ENCODE peak calls at places on chromosomes 12 and 14, in nine cellular contexts. W, R, C, S, M, N, E, X and K are unnamed samples.

GRCh38 chr14:80456200-80456599 is 244.9 kb upstream of the DIO2 start:
- DNase-seq in W (no peak), R (no peak), C (no peak), S (no peak), M (no peak), N (no peak), E (no peak), X (peak), K (no peak)

GRCh38 chr14:95835331-95835730 is 41.3 kb upstream of the TUNAR start:
- DNase-seq in W (no peak), R (no peak), C (no peak), S (no peak), M (no peak), N (no peak), E (no peak), X (peak), K (no peak)

GRCh38 chr12:95481072-95481471 is 7.1 kb downstream of the METAP2 start:
- DNase-seq in W (no peak), R (no peak), C (no peak), S (no peak), M (no peak), N (no peak), E (no peak), X (no peak), K (no peak)

GRCh38 chr12:80936353-80936641 is 1.4 kb downstream of the LIN7A start:
- DNase-seq in W (no peak), R (no peak), C (peak), S (no peak), M (no peak), N (no peak), E (no peak), X (no peak), K (no peak)

GRCh38 chr12:120230326-120230973 is 29.5 kb upstream of the RPLP0 start:
- DNase-seq in W (peak), R (no peak), C (peak), S (peak), M (peak), N (no peak), E (peak), X (peak), K (peak)

GRCh38 chr12:68121143-68121542 is 38.4 kb downstream of the IFNG start:
- DNase-seq in W (no peak), R (no peak), C (no peak), S (no peak), M (no peak), N (no peak), E (no peak), X (no peak), K (no peak)

GRCh38 chr12:20097561-20097960 is 270.8 kb upstream of the PDE3A start:
- DNase-seq in W (no peak), R (no peak), C (no peak), S (no peak), M (no peak), N (no peak), E (no peak), X (peak), K (no peak)

GRCh38 chr14:90412058-90412457 is 15.2 kb downstream of the CALM1 start:
- DNase-seq in W (no peak), R (no peak), C (no peak), S (no peak), M (no peak), N (no peak), E (no peak), X (no peak), K (no peak)

GRCh38 chr12:1083888-1084262 is 92.9 kb downstream of the ERC1 start:
- DNase-seq in W (no peak), R (no peak), C (peak), S (no peak), M (no peak), N (no peak), E (no peak), X (peak), K (peak)

GRCh38 chr14:103483600-103483999 is 39.0 kb downstream of the CKB start:
- DNase-seq in W (no peak), R (no peak), C (no peak), S (peak), M (no peak), N (no peak), E (no peak), X (peak), K (no peak)

GRCh38 chr14:39175445-39176262 is 600 bp downstream of the PNN start:
- DNase-seq in W (peak), R (no peak), C (peak), S (peak), M (no peak), N (no peak), E (no peak), X (peak), K (no peak)

GRCh38 chr12:98066251-98066650 is 449.1 kb upstream of the TMPO start:
- DNase-seq in W (no peak), R (no peak), C (no peak), S (no peak), M (no peak), N (no peak), E (no peak), X (no peak), K (no peak)

GRCh38 chr14:22339277-22339676 is 249.7 kb downstream of the DAD1 start:
- DNase-seq in W (peak), R (peak), C (peak), S (no peak), M (peak), N (no peak), E (peak), X (peak), K (no peak)

GRCh38 chr14:63468273-63468672 is 74.9 kb downstream of the PPP2R5E start:
- DNase-seq in W (no peak), R (no peak), C (no peak), S (no peak), M (no peak), N (no peak), E (no peak), X (no peak), K (no peak)

GRCh38 chr14:100526632-100527031 is 60.6 kb downstream of the BEGAIN start:
- DNase-seq in W (no peak), R (no peak), C (no peak), S (no peak), M (no peak), N (no peak), E (no peak), X (peak), K (no peak)

GRCh38 chr14:56102901-56103409 is 15.3 kb upstream of the PELI2 start:
- DNase-seq in W (no peak), R (no peak), C (no peak), S (no peak), M (no peak), N (no peak), E (no peak), X (no peak), K (no peak)

GRCh38 chr14:23492618-23493272 is 23.2 kb downstream of the NGDN start:
- DNase-seq in W (no peak), R (no peak), C (no peak), S (no peak), M (no peak), N (no peak), E (no peak), X (peak), K (no peak)

GRCh38 chr14:103445783-103446182 is 60.6 kb downstream of the MARK3 start:
- DNase-seq in W (no peak), R (no peak), C (no peak), S (no peak), M (no peak), N (no peak), E (no peak), X (no peak), K (no peak)

GRCh38 chr12:40469736-40470135 is 222.5 kb upstream of the CNTN1 start:
- DNase-seq in W (no peak), R (no peak), C (no peak), S (no peak), M (no peak), N (no peak), E (no peak), X (no peak), K (no peak)

GRCh38 chr12:106078358-106079025 is 60.3 kb downstream of the NUAK1 start:
- DNase-seq in W (no peak), R (no peak), C (no peak), S (peak), M (peak), N (no peak), E (peak), X (peak), K (no peak)

GRCh38 chr12:15155271-15155670 is 65.9 kb downstream of the RERG start:
- DNase-seq in W (no peak), R (no peak), C (no peak), S (no peak), M (no peak), N (no peak), E (no peak), X (no peak), K (no peak)

GRCh38 chr12:7555752-7556151 is 52.2 kb upstream of the CD163 start:
- DNase-seq in W (peak), R (no peak), C (peak), S (peak), M (no peak), N (no peak), E (no peak), X (peak), K (no peak)

GRCh38 chr12:62332598-62332997 is 72.4 kb downstream of the USP15 start:
- DNase-seq in W (no peak), R (no peak), C (no peak), S (no peak), M (no peak), N (no peak), E (no peak), X (peak), K (no peak)

GRCh38 chr14:93048843-93049242 is 66.9 kb downstream of the ITPK1 start:
- DNase-seq in W (no peak), R (no peak), C (no peak), S (no peak), M (no peak), N (no peak), E (no peak), X (no peak), K (no peak)

GRCh38 chr14:32470161-32470705 is 141.1 kb downstream of the AKAP6 start:
- DNase-seq in W (no peak), R (no peak), C (no peak), S (no peak), M (no peak), N (no peak), E (no peak), X (peak), K (no peak)

GRCh38 chr12:11500222-11500860 is 105.0 kb upstream of the PRB2 start:
- DNase-seq in W (peak), R (peak), C (peak), S (no peak), M (peak), N (peak), E (peak), X (peak), K (peak)

GRCh38 chr14:101584049-101584859 is 23.0 kb downstream of the DIO3 start:
- DNase-seq in W (peak), R (peak), C (peak), S (no peak), M (no peak), N (no peak), E (no peak), X (no peak), K (no peak)

GRCh38 chr14:106459971-106460730 is 933.8 kb downstream of the TMEM121 start:
- DNase-seq in W (peak), R (no peak), C (peak), S (peak), M (no peak), N (peak), E (peak), X (no peak), K (peak)

GRCh38 chr12:109475993-109476806 is 900 bp downstream of the KCTD10 start:
- DNase-seq in W (peak), R (no peak), C (no peak), S (no peak), M (no peak), N (no peak), E (no peak), X (no peak), K (peak)

GRCh38 chr14:22928237-22929103 is 706 bp downstream of the PRMT5 start:
- DNase-seq in W (peak), R (no peak), C (no peak), S (no peak), M (no peak), N (no peak), E (no peak), X (no peak), K (peak)

GRCh38 chr12:84596276-84596675 is 316.3 kb downstream of the SLC6A15 start:
- DNase-seq in W (no peak), R (no peak), C (no peak), S (no peak), M (no peak), N (no peak), E (no peak), X (no peak), K (no peak)

GRCh38 chr12:46361667-46362034 is 10.9 kb downstream of the SLC38A2 start:
- DNase-seq in W (no peak), R (no peak), C (no peak), S (no peak), M (no peak), N (no peak), E (no peak), X (no peak), K (no peak)
- TF ChIP-seq POLR2A in W (no peak), R (no peak), C (no peak), S (no peak), M (no peak), N (no peak), E (no peak), X (no peak), K (no peak)

GRCh38 chr12:54368016-54368708 is 3.9 kb upstream of the GPR84 start:
- DNase-seq in W (no peak), R (no peak), C (no peak), S (no peak), M (no peak), N (no peak), E (no peak), X (no peak), K (no peak)

GRCh38 chr12:54360717-54361456 is 3.4 kb downstream of the GPR84 start:
- DNase-seq in W (peak), R (no peak), C (peak), S (no peak), M (peak), N (no peak), E (peak), X (peak), K (peak)

GRCh38 chr12:54363047-54363446 is 1.2 kb downstream of the GPR84 start:
- DNase-seq in W (no peak), R (no peak), C (no peak), S (no peak), M (no peak), N (no peak), E (no peak), X (no peak), K (no peak)

GRCh38 chr12:54363610-54364009 is 676 bp downstream of the GPR84 start:
- DNase-seq in W (no peak), R (no peak), C (no peak), S (no peak), M (no peak), N (no peak), E (no peak), X (no peak), K (no peak)

DNA sequence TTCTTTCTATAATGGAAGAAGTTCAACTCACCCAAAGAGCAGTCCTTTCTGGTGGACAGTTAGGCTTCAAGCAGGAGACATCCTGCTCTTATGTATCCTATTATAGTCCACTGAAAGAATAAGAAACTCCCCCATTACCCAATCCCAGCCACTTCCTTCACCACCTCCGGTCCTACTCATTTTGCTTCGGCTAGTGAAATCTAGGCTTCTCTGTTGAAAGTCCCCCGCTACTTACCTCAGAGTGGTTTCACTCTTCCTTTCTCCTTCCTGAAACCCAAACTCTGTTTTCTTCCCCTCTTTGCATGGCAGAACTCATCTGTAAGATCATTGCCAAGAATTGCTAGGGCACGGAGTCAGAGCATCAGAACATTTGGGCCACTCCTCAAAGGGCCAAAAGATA is at the start of gene GPR84:
- DNase-seq in W (no peak), R (no peak), C (no peak), S (no peak), M (no peak), N (no peak), E (no peak), X (no peak), K (no peak)
- TF ChIP-seq POLR2A in W (no peak), R (no peak), C (no peak), S (no peak), M (no peak), N (peak), E (no peak), X (no peak), K (no peak)

GRCh38 chr12:57546438-57547365 is at the start of gene DCTN2:
- DNase-seq in W (peak), R (peak), C (peak), S (peak), M (peak), N (peak), E (peak), X (peak), K (peak)
- TF ChIP-seq POLR2A in W (peak), R (no peak), C (no peak), S (peak), M (peak), N (no peak), E (peak), X (peak), K (peak)

GRCh38 chr12:123398918-123399617 is 15.1 kb downstream of the KMT5A start:
- DNase-seq in W (no peak), R (no peak), C (no peak), S (no peak), M (peak), N (no peak), E (no peak), X (no peak), K (no peak)
- TF ChIP-seq POLR2A in W (no peak), R (no peak), C (no peak), S (no peak), M (no peak), N (no peak), E (no peak), X (no peak), K (no peak)

GRCh38 chr12:6386038-6386437 is 2.1 kb downstream of the LTBR start:
- DNase-seq in W (no peak), R (no peak), C (no peak), S (no peak), M (no peak), N (no peak), E (no peak), X (no peak), K (no peak)

GRCh38 chr12:6382371-6382770 is 1.6 kb upstream of the LTBR start:
- DNase-seq in W (no peak), R (no peak), C (no peak), S (no peak), M (no peak), N (no peak), E (no peak), X (no peak), K (no peak)

GRCh38 chr12:6386522-6386921 is 2.6 kb downstream of the LTBR start:
- DNase-seq in W (no peak), R (no peak), C (no peak), S (no peak), M (no peak), N (no peak), E (no peak), X (no peak), K (no peak)

GRCh38 chr12:6384499-6385436 is 806 bp downstream of the LTBR start:
- DNase-seq in W (peak), R (no peak), C (peak), S (no peak), M (no peak), N (no peak), E (peak), X (no peak), K (no peak)

DNA sequence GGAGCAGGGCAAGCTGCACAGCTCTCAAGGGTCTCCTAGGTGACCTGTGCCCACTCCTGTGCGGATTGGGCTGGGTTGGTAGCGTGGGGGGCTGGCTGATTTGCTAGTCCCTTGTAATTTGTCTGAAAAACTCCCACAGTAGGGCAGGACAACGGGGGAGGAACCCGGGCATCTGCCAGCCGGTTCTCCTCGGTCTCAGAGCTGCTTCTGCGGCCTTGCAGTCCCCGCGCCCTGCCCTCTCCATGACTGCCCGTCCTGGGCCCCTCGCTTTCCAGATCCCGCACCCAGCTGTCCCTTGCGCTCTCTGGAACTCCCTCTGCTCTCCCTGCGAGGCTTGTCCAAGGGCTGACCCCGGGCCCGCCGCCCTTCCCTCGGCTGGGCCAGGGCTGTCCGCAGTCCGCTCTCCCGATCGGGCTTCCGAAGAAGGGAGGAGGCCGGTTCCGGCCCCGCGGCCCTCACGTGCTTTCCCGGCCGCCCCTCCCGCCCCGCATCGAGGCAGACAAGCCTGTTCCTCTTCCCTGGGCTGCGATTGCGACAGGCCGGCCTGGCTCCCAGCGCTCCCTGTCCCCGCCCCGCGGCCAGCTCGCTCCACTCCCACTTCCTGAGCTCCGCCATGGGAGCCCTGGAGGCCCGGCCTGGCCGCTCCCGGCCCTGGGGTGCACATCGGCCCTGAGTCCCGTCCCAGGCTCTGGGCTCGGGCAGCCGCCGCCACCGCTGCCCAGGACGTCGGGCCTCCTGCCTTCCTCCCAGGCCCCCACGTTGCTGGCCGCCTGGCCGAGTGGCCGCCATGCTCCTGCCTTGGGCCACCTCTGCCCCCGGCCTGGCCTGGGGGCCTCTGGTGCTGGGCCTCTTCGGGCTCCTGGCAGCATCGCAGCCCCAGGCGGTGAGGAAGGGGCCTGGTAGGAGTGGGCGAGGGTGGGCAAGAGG is at the start of gene LTBR:
- DNase-seq in W (peak), R (peak), C (peak), S (no peak), M (peak), N (peak), E (peak), X (peak), K (peak)
- TF ChIP-seq POLR2A in W (peak), R (peak), C (no peak), S (peak), M (peak), N (no peak), E (peak), X (peak), K (no peak)

GRCh38 chr12:123064356-123064755 is 83.9 kb downstream of the ARL6IP4 start:
- DNase-seq in W (no peak), R (no peak), C (peak), S (no peak), M (peak), N (no peak), E (peak), X (no peak), K (no peak)
- TF ChIP-seq POLR2A in W (no peak), R (no peak), C (no peak), S (no peak), M (peak), N (no peak), E (no peak), X (no peak), K (no peak)

DNA sequence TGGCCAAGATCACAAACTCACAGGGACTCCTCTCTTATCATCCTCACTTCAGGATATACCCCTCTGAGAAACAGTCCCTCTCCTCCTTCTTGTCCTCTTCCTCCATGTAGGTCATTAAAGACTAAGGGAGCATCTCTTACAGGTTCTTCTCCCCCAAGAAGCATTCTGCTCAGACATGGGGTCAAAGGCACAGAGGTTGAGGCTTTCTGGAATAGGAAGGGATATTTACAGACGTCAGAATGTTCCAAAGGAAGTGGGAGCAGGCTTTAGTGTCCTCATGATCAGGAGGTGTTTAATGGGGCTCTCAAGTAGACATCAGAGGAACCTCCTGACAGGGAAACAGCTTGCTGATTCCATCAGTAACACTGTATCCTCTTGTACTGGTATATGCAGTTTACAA is 36.4 kb downstream of the PRPF40B start:
- DNase-seq in W (no peak), R (no peak), C (no peak), S (no peak), M (no peak), N (no peak), E (no peak), X (no peak), K (no peak)
- TF ChIP-seq POLR2A in W (no peak), R (no peak), C (no peak), S (no peak), M (no peak), N (no peak), E (no peak), X (no peak), K (no peak)

GRCh38 chr14:69043598-69044267 is 64.6 kb upstream of the ACTN1 start:
- DNase-seq in W (no peak), R (no peak), C (peak), S (no peak), M (peak), N (no peak), E (no peak), X (peak), K (no peak)

GRCh38 chr14:69045857-69046351 is 66.8 kb upstream of the ACTN1 start:
- DNase-seq in W (no peak), R (no peak), C (peak), S (no peak), M (no peak), N (no peak), E (no peak), X (no peak), K (no peak)

GRCh38 chr14:69044296-69044695 is 65.2 kb upstream of the ACTN1 start:
- DNase-seq in W (no peak), R (no peak), C (no peak), S (no peak), M (no peak), N (no peak), E (no peak), X (no peak), K (no peak)

GRCh38 chr14:69046468-69046867 is 67.4 kb upstream of the ACTN1 start:
- DNase-seq in W (no peak), R (no peak), C (no peak), S (no peak), M (peak), N (no peak), E (peak), X (peak), K (no peak)

GRCh38 chr14:69044965-69045555 is 66.0 kb upstream of the ACTN1 start:
- DNase-seq in W (no peak), R (no peak), C (peak), S (no peak), M (peak), N (no peak), E (no peak), X (peak), K (no peak)
- TF ChIP-seq POLR2A in W (no peak), R (no peak), C (no peak), S (no peak), M (no peak), N (no peak), E (no peak), X (no peak), K (no peak)